ENCODE peak calls at places on chromosomes 5 and 9, in six cellular contexts. One of them, this sample, is unnamed.

GRCh38 chr5:107068782-107069181 is 602.0 kb downstream of the EFNA5 start:
- DNase-seq in coronary artery: no peak
- DNase-seq in CD4-positive, alpha-beta memory T cell: no peak
- DNase-seq in tibial artery: no peak
- DNase-seq in HepG2: no peak
- DNase-seq in NB4: no peak
- DNase-seq in this sample: no peak

GRCh38 chr5:129639331-129639730 is 108.6 kb upstream of the MINAR2 start:
- DNase-seq in coronary artery: no peak
- DNase-seq in CD4-positive, alpha-beta memory T cell: no peak
- DNase-seq in tibial artery: no peak
- DNase-seq in HepG2: no peak
- DNase-seq in NB4: no peak
- DNase-seq in this sample: no peak

GRCh38 chr9:109274768-109275596 is 45.9 kb downstream of the EPB41L4B start:
- DNase-seq in coronary artery: no peak
- DNase-seq in CD4-positive, alpha-beta memory T cell: no peak
- DNase-seq in tibial artery: no peak
- DNase-seq in HepG2: no peak
- DNase-seq in NB4: no peak
- DNase-seq in this sample: peak

GRCh38 chr5:142925795-142926194 is 155.6 kb downstream of the ARHGAP26 start:
- DNase-seq in coronary artery: no peak
- DNase-seq in CD4-positive, alpha-beta memory T cell: no peak
- DNase-seq in tibial artery: no peak
- DNase-seq in HepG2: no peak
- DNase-seq in NB4: no peak
- DNase-seq in this sample: no peak

GRCh38 chr9:129006328-129007034 is 21.6 kb downstream of the SH3GLB2 start:
- DNase-seq in coronary artery: no peak
- DNase-seq in CD4-positive, alpha-beta memory T cell: peak
- DNase-seq in tibial artery: peak
- DNase-seq in HepG2: peak
- DNase-seq in NB4: peak
- DNase-seq in this sample: peak

GRCh38 chr5:93584531-93585053 is 1.6 kb downstream of the NR2F1 start:
- DNase-seq in coronary artery: no peak
- DNase-seq in CD4-positive, alpha-beta memory T cell: no peak
- DNase-seq in tibial artery: no peak
- DNase-seq in HepG2: no peak
- DNase-seq in NB4: no peak
- DNase-seq in this sample: no peak

GRCh38 chr5:81184749-81185110 is 48.4 kb upstream of the CKMT2 start:
- DNase-seq in coronary artery: no peak
- DNase-seq in CD4-positive, alpha-beta memory T cell: no peak
- DNase-seq in tibial artery: no peak
- DNase-seq in HepG2: no peak
- DNase-seq in NB4: no peak
- DNase-seq in this sample: no peak

GRCh38 chr9:69141851-69142250 is 32.2 kb upstream of the TJP2 start:
- DNase-seq in coronary artery: no peak
- DNase-seq in CD4-positive, alpha-beta memory T cell: no peak
- DNase-seq in tibial artery: peak
- DNase-seq in HepG2: no peak
- DNase-seq in NB4: no peak
- DNase-seq in this sample: no peak

GRCh38 chr9:126462617-126463016 is 136.0 kb downstream of the MVB12B start:
- DNase-seq in coronary artery: peak
- DNase-seq in CD4-positive, alpha-beta memory T cell: no peak
- DNase-seq in tibial artery: no peak
- DNase-seq in HepG2: no peak
- DNase-seq in NB4: no peak
- DNase-seq in this sample: no peak

GRCh38 chr5:143002459-143003327 is 232.5 kb downstream of the ARHGAP26 start:
- DNase-seq in coronary artery: no peak
- DNase-seq in CD4-positive, alpha-beta memory T cell: peak
- DNase-seq in tibial artery: no peak
- DNase-seq in HepG2: no peak
- DNase-seq in NB4: peak
- DNase-seq in this sample: peak

GRCh38 chr5:127352068-127352467 is 61.5 kb downstream of the MEGF10 start:
- DNase-seq in coronary artery: no peak
- DNase-seq in CD4-positive, alpha-beta memory T cell: no peak
- DNase-seq in tibial artery: no peak
- DNase-seq in HepG2: no peak
- DNase-seq in NB4: no peak
- DNase-seq in this sample: no peak

GRCh38 chr9:20865357-20865756 is 166.1 kb downstream of the HACD4 start:
- DNase-seq in coronary artery: no peak
- DNase-seq in CD4-positive, alpha-beta memory T cell: no peak
- DNase-seq in tibial artery: no peak
- DNase-seq in HepG2: no peak
- DNase-seq in NB4: peak
- DNase-seq in this sample: no peak

GRCh38 chr5:33068786-33069185 is 357.7 kb downstream of the NPR3 start:
- DNase-seq in coronary artery: no peak
- DNase-seq in CD4-positive, alpha-beta memory T cell: no peak
- DNase-seq in tibial artery: no peak
- DNase-seq in HepG2: no peak
- DNase-seq in NB4: no peak
- DNase-seq in this sample: no peak

GRCh38 chr9:20216438-20216837 is 405.9 kb downstream of the MLLT3 start:
- DNase-seq in coronary artery: no peak
- DNase-seq in CD4-positive, alpha-beta memory T cell: no peak
- DNase-seq in tibial artery: no peak
- DNase-seq in HepG2: no peak
- DNase-seq in NB4: no peak
- DNase-seq in this sample: no peak

GRCh38 chr5:55220433-55221185 is 6.5 kb downstream of the MCIDAS start:
- DNase-seq in coronary artery: no peak
- DNase-seq in CD4-positive, alpha-beta memory T cell: no peak
- DNase-seq in tibial artery: no peak
- DNase-seq in HepG2: no peak
- DNase-seq in NB4: no peak
- DNase-seq in this sample: peak

GRCh38 chr5:96699186-96699820 is 37.1 kb downstream of the CAST start:
- DNase-seq in coronary artery: no peak
- DNase-seq in CD4-positive, alpha-beta memory T cell: no peak
- DNase-seq in tibial artery: no peak
- DNase-seq in HepG2: no peak
- DNase-seq in NB4: no peak
- DNase-seq in this sample: no peak

GRCh38 chr9:122053546-122053945 is 39.6 kb downstream of the TTLL11 start:
- DNase-seq in coronary artery: no peak
- DNase-seq in CD4-positive, alpha-beta memory T cell: no peak
- DNase-seq in tibial artery: no peak
- DNase-seq in HepG2: no peak
- DNase-seq in NB4: no peak
- DNase-seq in this sample: peak

GRCh38 chr5:50963647-50964584 is 297.5 kb downstream of the PARP8 start:
- DNase-seq in coronary artery: no peak
- DNase-seq in CD4-positive, alpha-beta memory T cell: no peak
- DNase-seq in tibial artery: no peak
- DNase-seq in HepG2: no peak
- DNase-seq in NB4: peak
- DNase-seq in this sample: no peak

GRCh38 chr5:104400941-104401340 is 838.4 kb upstream of the NUDT12 start:
- DNase-seq in coronary artery: no peak
- DNase-seq in CD4-positive, alpha-beta memory T cell: no peak
- DNase-seq in tibial artery: no peak
- DNase-seq in HepG2: no peak
- DNase-seq in NB4: no peak
- DNase-seq in this sample: no peak

GRCh38 chr5:158560170-158560569 is 539.5 kb downstream of the EBF1 start:
- DNase-seq in coronary artery: no peak
- DNase-seq in CD4-positive, alpha-beta memory T cell: no peak
- DNase-seq in tibial artery: no peak
- DNase-seq in HepG2: peak
- DNase-seq in NB4: peak
- DNase-seq in this sample: no peak

GRCh38 chr5:126052120-126052519 is 371.1 kb upstream of the GRAMD2B start:
- DNase-seq in coronary artery: no peak
- DNase-seq in CD4-positive, alpha-beta memory T cell: no peak
- DNase-seq in tibial artery: no peak
- DNase-seq in HepG2: no peak
- DNase-seq in NB4: peak
- DNase-seq in this sample: no peak

GRCh38 chr9:129398901-129399300 is 220.8 kb upstream of the IER5L start:
- DNase-seq in coronary artery: no peak
- DNase-seq in CD4-positive, alpha-beta memory T cell: no peak
- DNase-seq in tibial artery: no peak
- DNase-seq in HepG2: no peak
- DNase-seq in NB4: no peak
- DNase-seq in this sample: no peak

GRCh38 chr5:107486489-107486888 is 184.2 kb downstream of the EFNA5 start:
- DNase-seq in coronary artery: no peak
- DNase-seq in CD4-positive, alpha-beta memory T cell: peak
- DNase-seq in tibial artery: no peak
- DNase-seq in HepG2: no peak
- DNase-seq in NB4: peak
- DNase-seq in this sample: no peak

GRCh38 chr9:76877961-76878360 is 28.0 kb downstream of the PRUNE2 start:
- DNase-seq in coronary artery: no peak
- DNase-seq in CD4-positive, alpha-beta memory T cell: no peak
- DNase-seq in tibial artery: no peak
- DNase-seq in HepG2: no peak
- DNase-seq in NB4: no peak
- DNase-seq in this sample: no peak

GRCh38 chr9:127166111-127166510 is 43.7 kb upstream of the ANGPTL2 start:
- DNase-seq in coronary artery: no peak
- DNase-seq in CD4-positive, alpha-beta memory T cell: no peak
- DNase-seq in tibial artery: no peak
- DNase-seq in HepG2: no peak
- DNase-seq in NB4: peak
- DNase-seq in this sample: no peak

GRCh38 chr9:4530375-4530774 is 40.1 kb downstream of the SLC1A1 start:
- DNase-seq in coronary artery: no peak
- DNase-seq in CD4-positive, alpha-beta memory T cell: peak
- DNase-seq in tibial artery: no peak
- DNase-seq in HepG2: no peak
- DNase-seq in NB4: no peak
- DNase-seq in this sample: no peak

GRCh38 chr9:84647699-84648098 is 21.8 kb upstream of the NTRK2 start:
- DNase-seq in coronary artery: no peak
- DNase-seq in CD4-positive, alpha-beta memory T cell: no peak
- DNase-seq in tibial artery: no peak
- DNase-seq in HepG2: no peak
- DNase-seq in NB4: no peak
- DNase-seq in this sample: no peak

GRCh38 chr5:178430187-178431062 is 159.8 kb downstream of the COL23A1 start:
- DNase-seq in coronary artery: no peak
- DNase-seq in CD4-positive, alpha-beta memory T cell: no peak
- DNase-seq in tibial artery: no peak
- DNase-seq in HepG2: peak
- DNase-seq in NB4: no peak
- DNase-seq in this sample: no peak

GRCh38 chr9:133100518-133101355 is 20.3 kb downstream of the RALGDS start:
- DNase-seq in coronary artery: no peak
- DNase-seq in CD4-positive, alpha-beta memory T cell: no peak
- DNase-seq in tibial artery: peak
- DNase-seq in HepG2: no peak
- DNase-seq in NB4: no peak
- DNase-seq in this sample: no peak

GRCh38 chr9:71243951-71244350 is 122.5 kb upstream of the TRPM3 start:
- DNase-seq in coronary artery: no peak
- DNase-seq in CD4-positive, alpha-beta memory T cell: no peak
- DNase-seq in tibial artery: no peak
- DNase-seq in HepG2: no peak
- DNase-seq in NB4: no peak
- DNase-seq in this sample: no peak

GRCh38 chr5:172687983-172688734 is 47.1 kb downstream of the NEURL1B start:
- DNase-seq in coronary artery: no peak
- DNase-seq in CD4-positive, alpha-beta memory T cell: no peak
- DNase-seq in tibial artery: no peak
- DNase-seq in HepG2: no peak
- DNase-seq in NB4: no peak
- DNase-seq in this sample: peak
- H3K4me3 ChIP-seq in coronary artery: no peak
- H3K4me3 ChIP-seq in CD4-positive, alpha-beta memory T cell: no peak
- H3K4me3 ChIP-seq in tibial artery: no peak
- H3K4me3 ChIP-seq in HepG2: no peak
- H3K4me3 ChIP-seq in NB4: no peak
- H3K4me3 ChIP-seq in this sample: no peak

GRCh38 chr5:175443514-175444059 is 395 bp downstream of the DRD1 start:
- DNase-seq in coronary artery: no peak
- DNase-seq in CD4-positive, alpha-beta memory T cell: no peak
- DNase-seq in tibial artery: no peak
- DNase-seq in HepG2: no peak
- DNase-seq in NB4: no peak
- DNase-seq in this sample: no peak
- H3K4me3 ChIP-seq in coronary artery: peak
- H3K4me3 ChIP-seq in CD4-positive, alpha-beta memory T cell: no peak
- H3K4me3 ChIP-seq in tibial artery: peak
- H3K4me3 ChIP-seq in HepG2: no peak
- H3K4me3 ChIP-seq in NB4: no peak
- H3K4me3 ChIP-seq in this sample: no peak

GRCh38 chr5:105931782-105932489 is 1738.8 kb downstream of the EFNA5 start:
- DNase-seq in coronary artery: no peak
- DNase-seq in CD4-positive, alpha-beta memory T cell: no peak
- DNase-seq in tibial artery: no peak
- DNase-seq in HepG2: no peak
- DNase-seq in NB4: no peak
- DNase-seq in this sample: no peak
- H3K4me3 ChIP-seq in coronary artery: no peak
- H3K4me3 ChIP-seq in CD4-positive, alpha-beta memory T cell: no peak
- H3K4me3 ChIP-seq in tibial artery: no peak
- H3K4me3 ChIP-seq in HepG2: no peak
- H3K4me3 ChIP-seq in NB4: no peak
- H3K4me3 ChIP-seq in this sample: no peak

GRCh38 chr9:693460-694390 is 147.8 kb upstream of the DMRT1 start:
- DNase-seq in coronary artery: no peak
- DNase-seq in CD4-positive, alpha-beta memory T cell: no peak
- DNase-seq in tibial artery: peak
- DNase-seq in HepG2: no peak
- DNase-seq in NB4: no peak
- DNase-seq in this sample: peak
- H3K4me3 ChIP-seq in coronary artery: peak
- H3K4me3 ChIP-seq in CD4-positive, alpha-beta memory T cell: no peak
- H3K4me3 ChIP-seq in tibial artery: peak
- H3K4me3 ChIP-seq in HepG2: peak
- H3K4me3 ChIP-seq in NB4: no peak
- H3K4me3 ChIP-seq in this sample: no peak

DNA sequence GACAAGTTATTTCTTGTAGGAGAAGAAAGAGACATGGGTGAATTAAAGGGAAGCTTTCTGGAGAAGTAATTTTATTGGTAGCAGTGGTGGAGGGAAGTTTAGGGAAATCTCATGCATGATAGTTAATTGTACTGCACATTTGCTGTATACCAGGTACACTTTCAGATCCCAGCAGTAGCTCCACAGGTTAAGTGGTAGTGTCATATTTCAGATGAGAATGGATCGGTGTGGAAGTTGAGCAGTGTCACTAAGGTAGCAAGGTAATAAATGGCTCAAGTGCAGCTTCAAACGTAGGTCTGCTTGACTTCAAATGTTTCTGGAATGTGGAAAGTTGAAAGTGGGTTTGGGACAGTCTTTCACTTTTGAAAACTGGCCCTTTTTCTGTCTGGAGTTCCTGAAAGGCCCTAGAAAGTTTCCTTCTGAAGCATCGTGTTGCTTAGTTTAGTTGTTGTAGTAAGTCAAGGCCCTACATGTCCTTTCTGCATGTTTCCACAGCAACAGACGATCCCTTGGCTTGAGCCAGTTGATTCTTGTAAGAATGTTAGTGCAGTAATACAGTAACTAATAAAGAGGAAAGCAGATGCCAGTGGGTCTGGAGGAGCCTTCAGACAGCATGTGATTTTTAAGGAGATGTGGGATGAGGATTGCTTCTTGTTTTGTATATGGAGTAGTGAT is 3.7 kb downstream of the CLTA start:
- DNase-seq in coronary artery: no peak
- DNase-seq in CD4-positive, alpha-beta memory T cell: no peak
- DNase-seq in tibial artery: no peak
- DNase-seq in HepG2: no peak
- DNase-seq in NB4: no peak
- DNase-seq in this sample: no peak
- H3K4me3 ChIP-seq in coronary artery: peak
- H3K4me3 ChIP-seq in CD4-positive, alpha-beta memory T cell: no peak
- H3K4me3 ChIP-seq in tibial artery: no peak
- H3K4me3 ChIP-seq in HepG2: no peak
- H3K4me3 ChIP-seq in NB4: peak
- H3K4me3 ChIP-seq in this sample: no peak

This sample was measured in transverse colon.